ENCODE peak calls at places on chromosomes 2 and 18, in six cellular contexts. X is AG04450; A is coronary artery; N is ovary; B is naive thymus-derived CD4-positive, alpha-beta T cell; M is GM23248. E is an unnamed sample.

GRCh38 chr2:174588463-174588862 is 9.1 kb downstream of the WIPF1 start:
- DNase-seq in X (no peak), A (no peak), N (no peak), B (no peak), M (peak; percentile 60), E (no peak)

GRCh38 chr2:60440080-60440753 is 113.2 kb downstream of the BCL11A start:
- DNase-seq in X (no peak), A (no peak), N (no peak), B (no peak), M (no peak), E (no peak)

GRCh38 chr2:232634319-232635150 is 1.1 kb downstream of the EFHD1 start:
- DNase-seq in X (no peak), A (peak; percentile 90), N (peak; percentile 58), B (no peak), M (no peak), E (no peak)

GRCh38 chr18:76505611-76506010 is 10.6 kb upstream of the ZNF516 start:
- DNase-seq in X (no peak), A (no peak), N (no peak), B (no peak), M (peak; percentile 33), E (no peak)

GRCh38 chr18:9068346-9068745 is 34.2 kb upstream of the NDUFV2 start:
- DNase-seq in X (no peak), A (no peak), N (no peak), B (no peak), M (no peak), E (no peak)

GRCh38 chr2:82913566-82913965 is 1545.5 kb downstream of the SUCLG1 start:
- DNase-seq in X (no peak), A (no peak), N (no peak), B (no peak), M (no peak), E (no peak)

GRCh38 chr2:239267411-239267941 is 133.3 kb downstream of the HDAC4 start:
- DNase-seq in X (no peak), A (peak; percentile 84), N (peak; percentile 58), B (peak; percentile 87), M (peak; percentile 89), E (peak; percentile 85)

GRCh38 chr18:23879544-23879943 is 135.0 kb upstream of the TTC39C start:
- DNase-seq in X (no peak), A (no peak), N (no peak), B (no peak), M (no peak), E (no peak)

GRCh38 chr2:191642541-191642940 is 35.4 kb upstream of the NABP1 start:
- DNase-seq in X (no peak), A (no peak), N (no peak), B (no peak), M (no peak), E (no peak)

GRCh38 chr2:143807677-143808076 is 678.5 kb downstream of the ARHGAP15 start:
- DNase-seq in X (no peak), A (no peak), N (no peak), B (no peak), M (peak; percentile 12), E (peak; percentile 74)

GRCh38 chr18:46542545-46542944 is 114.5 kb downstream of the LOXHD1 start:
- DNase-seq in X (no peak), A (no peak), N (no peak), B (no peak), M (peak; percentile 34), E (no peak)

GRCh38 chr2:229133155-229133772 is 137.8 kb downstream of the PID1 start:
- DNase-seq in X (no peak), A (no peak), N (no peak), B (no peak), M (peak; percentile 59), E (no peak)

GRCh38 chr2:143686585-143687164 is 557.5 kb downstream of the ARHGAP15 start:
- DNase-seq in X (peak; percentile 6), A (no peak), N (no peak), B (no peak), M (peak; percentile 60), E (no peak)

GRCh38 chr2:225319872-225320271 is 79.6 kb upstream of the NYAP2 start:
- DNase-seq in X (no peak), A (no peak), N (no peak), B (no peak), M (no peak), E (no peak)

GRCh38 chr18:79385749-79386341 is 9.9 kb upstream of the NFATC1 start:
- DNase-seq in X (no peak), A (peak; percentile 71), N (no peak), B (no peak), M (no peak), E (no peak)

GRCh38 chr2:215361211-215361875 is 49.5 kb downstream of the ATIC start:
- DNase-seq in X (no peak), A (no peak), N (no peak), B (no peak), M (peak; percentile 30), E (no peak)

GRCh38 chr18:60794802-60795201 is 422.2 kb upstream of the MC4R start:
- DNase-seq in X (no peak), A (no peak), N (no peak), B (no peak), M (no peak), E (no peak)

GRCh38 chr2:53697686-53698085 is 69.9 kb upstream of the CHAC2 start:
- DNase-seq in X (no peak), A (no peak), N (no peak), B (no peak), M (no peak), E (no peak)

GRCh38 chr2:46674451-46674850 is 195.1 kb downstream of the TMEM247 start:
- DNase-seq in X (no peak), A (no peak), N (no peak), B (no peak), M (peak; percentile 38), E (no peak)

DNA sequence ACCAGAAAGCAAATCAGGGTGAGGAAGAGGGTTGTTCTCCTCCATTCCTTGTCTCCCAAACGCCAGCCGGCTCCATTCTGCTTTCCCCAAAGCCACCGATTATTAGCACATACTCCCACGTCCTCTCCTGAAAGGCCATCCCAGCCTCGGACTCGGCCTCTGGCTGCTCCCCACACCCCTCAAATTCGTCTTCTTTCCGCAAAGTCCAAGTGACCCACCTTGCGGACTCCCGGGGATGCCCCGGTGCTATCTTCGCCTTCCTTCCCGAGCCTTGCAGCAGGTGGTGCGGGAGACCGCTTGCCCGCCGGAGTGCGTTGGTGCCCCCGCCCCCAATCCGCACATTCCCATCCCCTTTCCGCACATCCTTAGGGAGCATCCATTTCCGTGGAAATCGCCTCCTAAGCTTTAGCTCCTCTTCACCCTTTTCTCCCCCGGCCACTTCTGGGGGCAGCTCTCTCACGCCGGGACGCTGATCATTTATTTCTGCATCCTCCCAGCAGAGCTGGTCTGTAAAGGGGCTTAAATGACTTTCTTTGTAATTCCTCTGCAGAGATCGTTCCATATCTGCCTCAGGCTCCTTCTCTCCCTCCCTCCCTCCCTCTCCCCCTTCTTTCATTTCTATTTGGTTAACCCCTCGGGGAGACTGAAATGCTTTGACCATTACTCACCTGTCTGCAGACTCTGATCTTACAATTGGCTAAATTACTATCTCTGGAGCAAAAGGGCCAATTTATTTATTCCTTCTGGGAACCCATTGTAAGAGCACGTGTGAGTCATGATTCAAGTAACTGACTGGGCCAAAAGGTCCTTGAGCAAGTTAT is 1.2 kb upstream of the LYPD1 start:
- DNase-seq in X (peak; percentile 84), A (no peak), N (peak; percentile 13), B (no peak), M (peak; percentile 65), E (no peak)
- H3K4me3 ChIP-seq in X (peak overlapping the region; percentile 76), A (peak overlapping the region; percentile 67), N (no peak overlapping the region), B (no peak overlapping the region), M (peak overlapping the region; percentile 65), E (peak overlapping the region; percentile 28)

DNA sequence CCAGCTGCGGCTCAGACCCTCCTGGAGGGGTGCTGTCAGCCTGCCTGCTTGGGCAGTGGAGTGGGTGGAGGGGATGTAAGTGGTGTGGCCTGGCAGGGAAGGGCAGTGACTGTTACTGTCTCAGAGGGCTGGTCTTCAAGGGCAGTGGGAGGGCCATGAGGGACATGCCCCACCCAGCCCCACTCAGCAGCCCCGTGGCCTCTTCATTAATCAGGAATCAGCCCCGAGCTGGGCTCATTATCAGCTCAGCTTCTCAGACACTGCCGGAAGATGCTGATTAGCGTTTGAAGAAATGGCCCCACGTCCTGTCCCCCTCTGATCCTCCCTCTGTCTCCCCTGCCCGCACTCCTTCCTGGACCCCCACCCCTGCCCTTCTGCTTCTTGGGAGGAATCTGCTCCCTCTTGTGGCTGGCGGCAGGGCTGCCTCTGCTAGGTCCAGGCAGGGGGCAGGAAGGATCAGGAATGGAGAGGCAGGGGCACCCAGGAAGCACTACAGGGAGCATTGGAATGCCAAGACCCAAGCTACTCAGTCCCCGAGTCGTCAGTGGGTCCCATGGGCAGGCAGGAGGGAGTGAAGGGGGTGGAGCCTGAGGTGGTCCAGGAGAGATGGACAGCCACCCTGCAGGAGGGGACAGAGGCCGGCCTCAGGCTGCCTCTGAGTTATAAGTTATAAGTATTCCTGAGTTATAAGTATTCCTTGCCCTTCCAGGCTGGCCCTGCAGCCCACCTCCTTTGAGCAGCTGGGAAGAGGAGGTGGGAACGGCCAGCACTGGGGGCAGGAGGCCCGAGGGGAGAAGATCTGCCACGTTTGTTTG is 7.0 kb downstream of the ASIC4 start:
- DNase-seq in X (no peak), A (no peak), N (no peak), B (no peak), M (peak; percentile 84), E (no peak)
- H3K4me3 ChIP-seq in X (no peak overlapping the region), A (no peak overlapping the region), N (no peak overlapping the region), B (no peak overlapping the region), M (peak overlapping the region; percentile 41), E (no peak overlapping the region)

GRCh38 chr2:241466230-241466629 is 42.2 kb downstream of the STK25 start:
- DNase-seq in X (no peak), A (no peak), N (no peak), B (no peak), M (no peak), E (no peak)
- H3K4me3 ChIP-seq in X (no peak overlapping the region), A (no peak overlapping the region), N (no peak overlapping the region), B (no peak overlapping the region), M (no peak overlapping the region), E (no peak overlapping the region)

GRCh38 chr18:72541871-72542690 is 2.1 kb downstream of the CBLN2 start:
- DNase-seq in X (no peak), A (no peak), N (no peak), B (no peak), M (no peak), E (no peak)

GRCh38 chr18:72544092-72544886 is at the start of gene CBLN2:
- DNase-seq in X (peak; percentile 8), A (no peak), N (peak; percentile 18), B (peak; percentile 52), M (peak; percentile 79), E (no peak)

GRCh38 chr18:72539861-72540260 is 4.3 kb downstream of the CBLN2 start:
- DNase-seq in X (no peak), A (no peak), N (no peak), B (no peak), M (no peak), E (no peak)

GRCh38 chr18:72542993-72543361 is 1.2 kb downstream of the CBLN2 start:
- DNase-seq in X (no peak), A (no peak), N (no peak), B (no peak), M (peak; percentile 1), E (no peak)

DNA sequence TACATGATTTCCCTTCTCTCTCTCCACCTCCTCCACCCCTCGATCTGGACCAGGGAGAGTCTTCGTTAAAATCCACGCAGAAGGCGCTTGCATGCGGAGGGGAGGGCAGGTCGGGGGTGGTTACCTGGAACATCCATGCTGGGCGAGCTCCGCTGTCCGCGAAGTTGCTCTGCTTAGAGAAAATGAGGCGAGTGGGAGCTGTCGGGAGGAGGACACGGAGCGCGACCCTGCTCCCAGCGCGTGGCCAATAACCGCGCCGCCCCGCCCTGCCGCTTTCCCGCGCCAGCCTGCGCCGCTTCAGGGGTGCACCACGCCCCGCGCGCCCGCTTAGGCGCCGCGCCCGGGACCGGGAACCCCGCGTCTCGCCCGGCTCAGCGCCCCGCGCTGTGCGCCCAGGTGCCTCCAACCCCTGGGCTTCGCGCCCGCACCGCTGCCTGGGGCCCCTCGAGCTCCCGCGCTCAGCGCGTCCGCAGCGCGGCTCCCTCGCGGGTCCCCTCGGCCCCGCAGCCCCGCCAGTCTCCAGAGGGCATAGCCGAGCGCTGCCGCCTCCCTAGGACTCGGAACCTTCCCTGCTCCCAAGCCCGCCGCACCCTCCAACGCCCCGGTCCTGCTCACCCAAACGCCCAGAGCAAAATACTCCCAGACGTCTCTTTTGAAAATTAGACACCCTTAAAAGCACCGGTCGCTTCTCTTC is 633 bp downstream of the CBLN2 start:
- DNase-seq in X (no peak), A (no peak), N (no peak), B (no peak), M (peak; percentile 4), E (no peak)
- H3K4me3 ChIP-seq in X (peak overlapping the region; percentile 7), A (peak overlapping the region; percentile 54), N (no peak overlapping the region), B (no peak overlapping the region), M (peak overlapping the region; percentile 55), E (peak overlapping the region; percentile 32)

E was measured in right atrium auricular region.